ENCODE peak calls at places on chromosome 14, in four cellular contexts. S is hypothalamus, J is omental fat pad, A is skeletal muscle cell. D is an unnamed sample.

GRCh38 chr14:105294142-105294597 is 6.6 kb downstream of the BRF1 start:
- DNase-seq in J (no peak), A (no peak), S (no peak), D (no peak)

GRCh38 chr14:71117839-71118743 is 210.8 kb downstream of the PCNX1 start:
- DNase-seq in A (peak), J (no peak), S (no peak), D (no peak)

GRCh38 chr14:23025181-23025788 is 9.4 kb downstream of the PSMB5 start:
- DNase-seq in J (no peak), A (no peak), S (no peak), D (no peak)

GRCh38 chr14:45838597-45838996 is 585.6 kb upstream of the MIS18BP1 start:
- DNase-seq in A (no peak), S (no peak), J (no peak), D (no peak)

GRCh38 chr14:89304972-89305703 is 111.9 kb downstream of the FOXN3 start:
- DNase-seq in J (no peak), S (no peak), A (no peak), D (no peak)

GRCh38 chr14:104573930-104574329 is 5.6 kb upstream of the C14orf180 start:
- DNase-seq in A (no peak), S (no peak), J (no peak), D (no peak)

GRCh38 chr14:39015360-39015961 is 87.6 kb downstream of the SEC23A start:
- DNase-seq in J (no peak), S (no peak), A (peak), D (peak)

GRCh38 chr14:66487159-66487558 is 988 bp downstream of the CCDC196 start:
- DNase-seq in J (no peak), A (no peak), S (no peak), D (no peak)

GRCh38 chr14:101876539-101876938 is 87.8 kb upstream of the DYNC1H1 start:
- DNase-seq in A (peak), S (no peak), J (peak), D (peak)

GRCh38 chr14:101708853-101709532 is 52.5 kb upstream of the PPP2R5C start:
- DNase-seq in S (no peak), J (no peak), A (no peak), D (no peak)

GRCh38 chr14:81455344-81455743 is 55.2 kb upstream of the STON2 start:
- DNase-seq in J (no peak), A (no peak), S (no peak), D (no peak)

GRCh38 chr14:20419404-20419803 is 6.1 kb upstream of the TEP1 start:
- DNase-seq in A (no peak), J (no peak), S (no peak), D (no peak)

GRCh38 chr14:63713765-63714164 is 14.1 kb downstream of the SGPP1 start:
- DNase-seq in J (no peak), S (no peak), A (peak), D (peak)

GRCh38 chr14:102754370-102755262 is 22.6 kb upstream of the TRAF3 start:
- DNase-seq in A (no peak), J (no peak), S (no peak), D (no peak)

GRCh38 chr14:64465856-64466554 is 706 bp downstream of the AKAP5 start:
- DNase-seq in A (no peak), S (no peak), J (no peak), D (peak)

GRCh38 chr14:55130194-55130550 is 1.1 kb downstream of the LGALS3 start:
- DNase-seq in J (no peak), A (no peak), S (no peak), D (no peak)

GRCh38 chr14:27315947-27316346 is 718.1 kb upstream of the NOVA1 start:
- DNase-seq in J (no peak), S (no peak), A (no peak), D (no peak)

GRCh38 chr14:29925106-29925722 is 2.4 kb downstream of the PRKD1 start:
- DNase-seq in A (no peak), J (no peak), S (no peak), D (no peak)

GRCh38 chr14:58415636-58416559 is 11.4 kb downstream of the TIMM9 start:
- DNase-seq in A (no peak), S (no peak), J (no peak), D (no peak)

GRCh38 chr14:67643671-67644070 is 24.0 kb downstream of the ARG2 start:
- DNase-seq in A (no peak), J (no peak), S (no peak), D (no peak)

GRCh38 chr14:85576161-85576560 is 46.2 kb downstream of the FLRT2 start:
- DNase-seq in S (no peak), A (no peak), J (no peak), D (no peak)

GRCh38 chr14:90785876-90786450 is 30.3 kb downstream of the TTC7B start:
- DNase-seq in J (no peak), S (no peak), A (no peak), D (no peak)

GRCh38 chr14:82159624-82160023 is 626.0 kb upstream of the SEL1L start:
- DNase-seq in S (no peak), A (no peak), J (no peak), D (no peak)

GRCh38 chr14:100536721-100537700 is 50.2 kb downstream of the BEGAIN start:
- DNase-seq in J (no peak), A (no peak), S (no peak), D (no peak)

GRCh38 chr14:78157855-78158436 is 12.2 kb upstream of the NRXN3 start:
- DNase-seq in S (no peak), A (no peak), J (no peak), D (no peak)

GRCh38 chr14:94001501-94002396 is 4.6 kb downstream of the CCDC197 start:
- DNase-seq in J (no peak), A (peak), S (peak), D (no peak)

GRCh38 chr14:90521121-90521929 is 124.5 kb downstream of the CALM1 start:
- DNase-seq in J (no peak), A (no peak), S (no peak), D (no peak)

GRCh38 chr14:24920265-24921080 is 129.5 kb downstream of the STXBP6 start:
- DNase-seq in S (no peak), A (no peak), J (no peak), D (no peak)

GRCh38 chr14:60266021-60266937 is 17.3 kb downstream of the PPM1A start:
- DNase-seq in S (no peak), A (no peak), J (no peak), D (no peak)

D was measured in AG09309.